ENCODE peak calls at places on chromosomes 11 and 22, in nine cellular contexts. K is body of pancreas, R is K562, H is GM12892, C is NB4, V is A549, Q is sigmoid colon, O is GM12891, G is right lobe of liver. L is an unnamed sample.

GRCh38 chr11:61903845-61904244 is 12.5 kb upstream of the FADS3 start:
- DNase-seq in G (no peak), K (no peak), O (no peak), C (no peak), R (no peak), Q (no peak), H (no peak), V (no peak), L (no peak)

GRCh38 chr11:122634507-122634906 is 21.0 kb upstream of the UBASH3B start:
- DNase-seq in Q (peak; percentile 54), H (no peak), K (no peak), G (no peak), C (peak; percentile 30), O (no peak), V (no peak), R (no peak), L (no peak)

GRCh38 chr22:33620085-33620484 is 300.2 kb downstream of the LARGE1 start:
- DNase-seq in Q (no peak), G (no peak), R (no peak), K (no peak), H (no peak), C (no peak), O (no peak), V (no peak), L (no peak)

GRCh38 chr22:38754247-38755154 is 1.3 kb downstream of the SUN2 start:
- DNase-seq in Q (peak; percentile 93), K (peak; percentile 96), G (peak; percentile 88), C (peak; percentile 83), H (no peak), O (no peak), V (no peak), R (no peak), L (no peak)

GRCh38 chr11:82718307-82718706 is 15.4 kb downstream of the FAM181B start:
- DNase-seq in V (peak; percentile 42), H (no peak), C (peak; percentile 62), R (peak; percentile 41), O (peak; percentile 18), G (no peak), Q (no peak), K (peak; percentile 48), L (peak; percentile 42)

GRCh38 chr22:49166746-49167145 is 660.9 kb downstream of the BRD1 start:
- DNase-seq in O (no peak), G (no peak), K (no peak), Q (no peak), C (no peak), R (no peak), H (no peak), V (no peak), L (no peak)

GRCh38 chr11:104944080-104944479 is 24.3 kb downstream of the CASP4 start:
- DNase-seq in V (no peak), O (no peak), H (no peak), K (no peak), C (no peak), G (no peak), Q (no peak), R (no peak), L (no peak)

GRCh38 chr11:73386026-73386425 is 9.8 kb downstream of the RELT start:
- DNase-seq in C (peak; percentile 94), Q (peak; percentile 71), O (peak; percentile 64), V (no peak), H (no peak), K (no peak), R (peak; percentile 74), G (no peak), L (peak; percentile 86)

GRCh38 chr11:32188785-32189184 is 97.9 kb downstream of the RCN1 start:
- DNase-seq in G (no peak), K (no peak), R (no peak), Q (no peak), V (peak; percentile 10), H (no peak), C (peak; percentile 6), O (no peak), L (no peak)

GRCh38 chr11:95076416-95076815 is 9.7 kb downstream of the SRSF8 start:
- DNase-seq in G (no peak), R (no peak), O (no peak), K (peak; percentile 26), C (peak; percentile 36), Q (no peak), H (no peak), V (peak; percentile 25), L (no peak)

GRCh38 chr11:46015941-46016340 is 93.5 kb downstream of the LARGE2 start:
- DNase-seq in C (no peak), G (no peak), H (no peak), K (no peak), Q (no peak), V (no peak), O (no peak), R (no peak), L (no peak)

GRCh38 chr11:34050967-34051348 is 573 bp upstream of the CAPRIN1 start:
- DNase-seq in H (no peak), C (no peak), O (peak; percentile 20), K (no peak), G (no peak), V (no peak), Q (no peak), R (no peak), L (no peak)

GRCh38 chr11:130197386-130198035 is 37.9 kb downstream of the ST14 start:
- DNase-seq in V (no peak), K (no peak), G (no peak), C (no peak), H (no peak), O (no peak), R (no peak), Q (no peak), L (no peak)

GRCh38 chr11:122242731-122243130 is 126.7 kb upstream of the BLID start:
- DNase-seq in V (no peak), H (no peak), C (no peak), G (no peak), K (no peak), R (no peak), O (no peak), Q (no peak), L (no peak)

GRCh38 chr11:66720223-66720898 is 8.7 kb downstream of the SPTBN2 start:
- DNase-seq in O (no peak), R (peak; percentile 45), V (peak; percentile 37), C (peak; percentile 89), K (peak; percentile 99), Q (no peak), G (no peak), H (no peak), L (no peak)

GRCh38 chr22:42938449-42938848 is 76.5 kb downstream of the PACSIN2 start:
- DNase-seq in G (no peak), K (peak; percentile 58), C (no peak), V (no peak), H (no peak), Q (no peak), O (no peak), R (no peak), L (no peak)

GRCh38 chr22:42939451-42939881 is 75.5 kb downstream of the PACSIN2 start:
- DNase-seq in C (no peak), V (peak; percentile 36), Q (no peak), H (no peak), G (no peak), R (no peak), O (no peak), K (peak; percentile 40), L (no peak)

GRCh38 chr22:42939941-42940653 is 74.9 kb downstream of the PACSIN2 start:
- DNase-seq in G (no peak), O (no peak), H (no peak), V (peak; percentile 92), C (no peak), Q (no peak), R (no peak), K (peak; percentile 86), L (no peak)

GRCh38 chr22:42938976-42939375 is 76.0 kb downstream of the PACSIN2 start:
- DNase-seq in V (no peak), R (no peak), K (peak; percentile 52), O (no peak), G (no peak), Q (no peak), H (no peak), C (no peak), L (no peak)

DNA sequence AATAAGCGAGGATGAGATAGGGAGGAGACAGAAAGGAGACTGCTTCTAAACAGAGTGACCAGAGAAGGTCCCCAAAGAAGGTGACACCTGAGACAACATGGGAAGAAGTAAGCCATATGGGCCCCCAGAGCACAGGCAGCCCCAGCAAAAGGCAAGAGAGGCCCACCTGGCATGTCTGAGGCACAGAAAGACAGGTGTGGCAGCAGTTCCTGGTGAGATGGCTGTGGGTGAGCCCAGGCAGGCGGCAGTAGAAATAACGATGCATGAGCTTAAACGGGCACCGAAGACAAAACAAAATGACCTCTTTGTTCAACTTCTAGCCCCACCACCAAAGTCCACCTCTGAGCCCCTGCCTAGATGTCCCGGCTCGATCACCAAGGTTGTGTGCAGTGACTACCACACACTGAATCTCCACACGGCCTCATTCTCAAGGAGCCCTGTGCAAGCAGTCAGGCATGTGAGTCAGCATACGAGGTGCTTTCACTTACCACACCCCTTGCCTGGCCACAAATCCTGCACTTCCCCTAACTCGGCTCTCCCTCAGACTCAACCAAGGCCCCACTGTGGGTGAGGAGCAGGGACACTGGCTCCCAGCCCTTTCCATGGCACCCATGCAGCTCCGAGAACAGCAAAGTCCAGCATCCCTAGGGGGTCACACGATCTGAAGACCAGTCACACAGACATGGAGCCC is 77.6 kb downstream of the PACSIN2 start:
- DNase-seq in H (no peak), K (peak; percentile 82), O (no peak), R (peak; percentile 42), V (peak; percentile 71), G (no peak), C (peak; percentile 86), Q (peak; percentile 81), L (peak; percentile 67)
- TF ChIP-seq POLR2A in H (no peak), K (no peak), O (peak; percentile 64), R (no peak), V (no peak), G (no peak), C (no peak), Q (no peak), L (no peak)

DNA sequence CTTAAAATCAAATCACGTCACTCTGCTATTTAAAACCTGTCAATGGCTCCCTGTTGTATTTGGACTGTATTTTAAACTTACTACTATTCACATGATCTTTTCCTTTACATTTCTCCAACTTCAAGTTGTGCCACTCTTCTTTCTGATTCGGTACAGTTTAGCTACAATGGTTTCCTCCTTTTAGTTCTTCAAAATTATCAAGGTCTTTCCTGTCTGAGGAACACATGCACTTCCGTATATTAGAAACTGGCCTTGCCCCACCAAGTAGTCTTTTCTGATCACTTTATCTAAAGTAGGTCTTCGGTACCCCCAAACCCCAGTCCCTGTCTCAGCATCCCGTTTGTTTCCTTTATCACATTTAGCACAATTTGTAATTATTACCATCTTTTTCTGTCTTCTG is 81.8 kb downstream of the MTMR3 start:
- DNase-seq in K (no peak), Q (no peak), O (no peak), R (no peak), H (no peak), G (no peak), C (no peak), V (no peak), L (no peak)
- TF ChIP-seq POLR2A in K (no peak), Q (no peak), O (no peak), R (no peak), H (no peak), G (no peak), C (no peak), V (no peak), L (no peak)

GRCh38 chr22:28772633-28773460 is at the start of gene CCDC117:
- DNase-seq in O (peak; percentile 95), C (peak; percentile 97), Q (peak; percentile 97), R (peak; percentile 83), G (peak; percentile 98), V (peak; percentile 94), H (peak; percentile 94), K (peak; percentile 94), L (peak; percentile 95)
- TF ChIP-seq POLR2A in O (peak; percentile 76), C (peak; percentile 49), Q (peak; percentile 54), R (peak; percentile 65), G (peak; percentile 82), V (peak; percentile 73), H (peak; percentile 84), K (peak; percentile 66), L (peak; percentile 79)

GRCh38 chr11:102449651-102450570 is 2.7 kb downstream of the TMEM123 start:
- DNase-seq in K (no peak), H (no peak), V (no peak), G (no peak), C (no peak), O (no peak), Q (no peak), R (no peak), L (no peak)
- TF ChIP-seq POLR2A in K (no peak), H (no peak), V (no peak), G (no peak), C (no peak), O (no peak), Q (no peak), R (no peak), L (no peak)